ENCODE peak calls at places on chromosomes 6 and 20, in five cellular contexts. L is foreskin keratinocyte, U is lower lobe of right lung, I is vagina, P is A673. E is an unnamed sample.

GRCh38 chr6:18342223-18342622 is 44.9 kb upstream of the RNF144B start:
- DNase-seq in L (peak; percentile 92), I (no peak), P (no peak), U (no peak), E (no peak)

GRCh38 chr6:87817226-87817625 is 115.2 kb upstream of the AKIRIN2 start:
- DNase-seq in P (no peak), I (no peak), L (no peak), U (no peak), E (no peak)

GRCh38 chr6:116062496-116062895 is 1.8 kb upstream of the FRK start:
- DNase-seq in L (no peak), U (no peak), P (no peak), I (no peak), E (no peak)

GRCh38 chr6:148761532-148761951 is 14.7 kb downstream of the UST start:
- DNase-seq in P (no peak), I (no peak), L (no peak), U (peak; percentile 62), E (no peak)

GRCh38 chr6:138600261-138600660 is 101.0 kb upstream of the NHSL1 start:
- DNase-seq in I (no peak), U (no peak), P (no peak), L (no peak), E (no peak)

GRCh38 chr6:161744211-161745067 is 470.6 kb upstream of the AGPAT4 start:
- DNase-seq in L (no peak), U (no peak), I (no peak), P (no peak), E (no peak)

GRCh38 chr6:39776581-39776980 is 15.6 kb upstream of the DAAM2 start:
- DNase-seq in U (no peak), L (no peak), I (no peak), P (no peak), E (no peak)

GRCh38 chr6:7260291-7261029 is 52.5 kb downstream of the SSR1 start:
- DNase-seq in U (no peak), P (no peak), I (no peak), L (no peak), E (no peak)

GRCh38 chr6:23091795-23092194 is 522.4 kb downstream of the HDGFL1 start:
- DNase-seq in I (no peak), L (no peak), U (no peak), P (no peak), E (peak; percentile 9)

GRCh38 chr6:165574770-165575549 is 88.1 kb downstream of the PDE10A start:
- DNase-seq in U (no peak), L (no peak), I (no peak), P (no peak), E (no peak)

GRCh38 chr6:88870728-88871330 is 92.6 kb downstream of the RNGTT start:
- DNase-seq in P (peak; percentile 70), I (no peak), L (peak; percentile 8), U (no peak), E (peak; percentile 21)

GRCh38 chr20:36653456-36653855 is 7.5 kb upstream of the SLA2 start:
- DNase-seq in I (no peak), P (no peak), U (no peak), L (no peak), E (no peak)

GRCh38 chr6:136403166-136403980 is 113.7 kb upstream of the BCLAF1 start:
- DNase-seq in I (no peak), U (no peak), P (peak; percentile 34), L (peak; percentile 98), E (peak; percentile 91)

GRCh38 chr6:159790947-159791598 is 806 bp downstream of the MRPL18 start:
- DNase-seq in U (no peak), P (no peak), I (no peak), L (peak; percentile 20), E (no peak)

GRCh38 chr6:132537977-132538376 is at the start of gene TAAR9:
- DNase-seq in P (no peak), I (no peak), U (no peak), L (no peak), E (no peak)

GRCh38 chr6:132537145-132537544 is 932 bp upstream of the TAAR9 start:
- DNase-seq in L (no peak), U (no peak), P (no peak), I (no peak), E (no peak)
- H3K27me3 ChIP-seq in L (peaks cover 52% of the 10 kb centered on the region), U (no peaks in the 10 kb centered on the region), P (peaks cover 57% of the 10 kb centered on the region), I (no peaks in the 10 kb centered on the region), E (no peaks in the 10 kb centered on the region)

DNA sequence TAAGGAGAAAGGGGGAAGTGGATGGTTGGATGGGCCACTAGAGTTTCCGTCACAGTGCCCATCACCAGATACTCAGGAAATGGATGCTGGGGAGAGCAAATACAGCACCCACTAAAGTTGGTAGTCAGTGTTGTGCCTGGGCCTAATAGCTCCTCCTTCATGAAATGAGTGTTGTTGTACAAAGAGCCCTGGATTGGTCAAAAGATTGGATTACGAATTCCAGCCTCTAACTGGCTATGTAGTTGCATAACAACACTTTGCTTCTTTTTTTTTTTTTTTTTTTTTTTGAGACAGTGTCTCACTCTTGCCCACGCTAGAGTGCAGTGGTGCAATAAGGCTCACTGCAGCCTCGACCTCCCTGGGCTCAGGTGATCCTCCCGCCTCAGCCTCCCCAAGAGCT is 27.4 kb downstream of the KCNG1 start:
- DNase-seq in L (no peak), I (no peak), P (no peak), U (no peak), E (no peak)
- H3K27me3 ChIP-seq in L (peaks cover 6% of the 10 kb centered on the region), I (no peaks in the 10 kb centered on the region), P (no peaks in the 10 kb centered on the region), U (peaks cover 22% of the 10 kb centered on the region), E (peaks cover 4% of the 10 kb centered on the region)

DNA sequence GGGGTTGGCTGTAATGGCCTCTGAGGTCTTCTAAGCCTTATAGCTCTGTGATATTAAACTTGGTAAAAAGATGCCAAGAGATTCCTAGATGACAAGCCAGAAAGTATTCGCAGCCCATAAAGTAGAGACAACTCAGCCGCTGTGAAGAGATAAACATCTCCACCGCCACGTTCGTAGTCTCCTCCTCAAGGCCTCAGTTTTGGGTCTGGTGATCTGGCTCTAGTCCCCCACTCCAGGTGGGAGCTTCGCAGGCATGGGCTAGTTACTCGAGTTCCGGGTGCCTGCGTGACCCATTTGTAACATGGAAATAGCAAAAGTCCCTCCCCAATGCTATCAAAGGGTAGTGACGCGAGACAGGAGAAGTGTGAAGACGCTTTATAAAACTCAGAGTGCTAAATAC is 28.3 kb upstream of the AFDN start:
- DNase-seq in U (no peak), I (no peak), L (no peak), P (no peak), E (no peak)
- H3K27me3 ChIP-seq in U (peaks cover 6% of the 10 kb centered on the region), I (no peaks in the 10 kb centered on the region), L (peaks cover 27% of the 10 kb centered on the region), P (no peaks in the 10 kb centered on the region), E (peaks cover 30% of the 10 kb centered on the region)

DNA sequence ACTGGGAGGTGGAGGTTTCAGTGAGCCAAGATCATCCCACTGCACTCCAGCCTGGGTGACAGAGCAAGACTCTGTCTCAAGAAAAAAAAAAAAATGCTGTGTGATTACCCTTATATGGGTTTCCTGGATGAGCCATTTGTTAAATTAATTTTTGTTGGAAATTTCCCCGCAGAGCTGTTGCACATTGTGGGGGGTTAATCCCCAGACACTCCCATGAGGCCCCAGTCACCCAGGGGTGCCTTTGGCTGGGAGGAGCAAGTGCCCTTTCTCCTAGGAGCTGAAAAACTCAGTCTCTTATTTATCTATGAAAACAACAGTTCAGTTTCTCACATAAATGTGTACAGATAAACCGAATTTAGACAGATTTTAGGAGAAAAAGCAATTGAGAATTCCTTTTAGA is 4.7 kb upstream of the DEFB132 start:
- DNase-seq in P (peak; percentile 45), I (no peak), U (no peak), L (no peak), E (no peak)
- H3K27me3 ChIP-seq in P (no peaks in the 10 kb centered on the region), I (no peaks in the 10 kb centered on the region), U (no peaks in the 10 kb centered on the region), L (peaks cover 44% of the 10 kb centered on the region), E (no peaks in the 10 kb centered on the region)

DNA sequence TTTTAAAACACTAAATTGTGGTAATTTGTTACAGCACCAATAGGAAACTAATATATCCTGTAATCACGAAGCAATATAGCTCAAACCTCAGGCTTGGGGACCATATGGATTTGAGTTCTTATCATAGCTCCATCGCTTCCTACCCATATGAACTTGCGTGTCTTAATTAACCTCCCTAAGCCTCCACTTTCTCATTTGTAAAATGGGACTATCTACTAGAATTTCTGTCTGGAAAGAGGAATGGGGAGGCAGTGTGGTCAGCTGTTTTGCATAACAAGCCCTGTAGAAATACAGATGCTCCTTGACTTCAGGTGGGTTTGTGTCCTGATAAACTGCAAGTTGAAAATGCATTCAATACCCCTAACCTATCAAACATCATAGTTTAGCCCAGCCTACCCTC is 17.1 kb downstream of the HLA-DOB start:
- DNase-seq in I (no peak), P (no peak), L (no peak), U (no peak), E (no peak)
- H3K27me3 ChIP-seq in I (no peaks in the 10 kb centered on the region), P (peaks cover 77% of the 10 kb centered on the region), L (peaks cover 54% of the 10 kb centered on the region), U (peaks cover 14% of the 10 kb centered on the region), E (peaks cover 8% of the 10 kb centered on the region)

GRCh38 chr20:29689411-29690225 is 1567.8 kb upstream of the DEFB115 start:
- DNase-seq in I (no peak), U (peak; percentile 32), P (peak; percentile 45), L (no peak), E (no peak)
- H3K27me3 ChIP-seq in I (no peaks in the 10 kb centered on the region), U (no peaks in the 10 kb centered on the region), P (no peaks in the 10 kb centered on the region), L (no peaks in the 10 kb centered on the region), E (no peaks in the 10 kb centered on the region)

GRCh38 chr6:33882154-33882553 is 78.4 kb upstream of the MLN start:
- DNase-seq in P (no peak), L (no peak), U (no peak), I (no peak), E (no peak)
- H3K27me3 ChIP-seq in P (no peaks in the 10 kb centered on the region), L (no peaks in the 10 kb centered on the region), U (no peaks in the 10 kb centered on the region), I (no peaks in the 10 kb centered on the region), E (peaks cover under 1% of the 10 kb centered on the region)

GRCh38 chr20:10133532-10133931 is 85.1 kb upstream of the SNAP25 start:
- DNase-seq in P (no peak), I (no peak), U (no peak), L (no peak), E (no peak)

GRCh38 chr20:10125757-10126156 is 91.0 kb downstream of the ANKEF1 start:
- DNase-seq in U (no peak), I (no peak), P (no peak), L (no peak), E (no peak)

GRCh38 chr20:10131612-10132345 is 86.9 kb upstream of the SNAP25 start:
- DNase-seq in L (no peak), P (peak; percentile 17), I (no peak), U (no peak), E (no peak)

GRCh38 chr20:10132391-10132790 is 86.2 kb upstream of the SNAP25 start:
- DNase-seq in P (no peak), I (no peak), U (no peak), L (no peak), E (no peak)

DNA sequence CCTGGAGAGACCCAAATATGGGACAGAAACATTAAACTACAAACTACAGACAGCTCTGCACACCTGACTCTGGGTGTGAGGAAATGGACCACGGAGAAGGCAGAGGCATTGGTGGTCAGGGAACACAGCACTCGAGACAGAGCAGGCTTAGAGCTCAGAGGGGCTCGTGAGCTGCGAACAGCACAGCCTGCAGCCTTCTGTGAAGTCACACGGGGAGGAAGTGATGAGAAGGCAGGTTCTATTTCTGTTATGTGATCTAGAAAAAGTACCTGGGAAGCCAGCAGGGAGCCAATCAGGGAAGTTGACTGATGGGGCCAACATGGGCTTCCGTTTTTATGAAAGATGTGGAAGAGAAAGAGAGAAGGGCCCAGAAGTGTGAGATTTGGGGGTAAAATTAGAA is 88.9 kb upstream of the SNAP25 start:
- DNase-seq in L (no peak), P (no peak), U (no peak), I (no peak), E (no peak)
- H3K27me3 ChIP-seq in L (peaks cover 32% of the 10 kb centered on the region), P (no peaks in the 10 kb centered on the region), U (no peaks in the 10 kb centered on the region), I (no peaks in the 10 kb centered on the region), E (peaks cover 4% of the 10 kb centered on the region)

E was measured in kidney epithelial cell.